ENCODE peak calls at places on chromosomes 12 and 14, in five cellular contexts. C, U, J, G and T are unnamed samples.

GRCh38 chr12:128138125-128138524 is 128.8 kb upstream of the TMEM132C start:
- DNase-seq in G (peak), U (no peak), C (no peak), J (no peak), T (no peak)

GRCh38 chr12:51884676-51885229 is 3.1 kb upstream of the ANKRD33 start:
- DNase-seq in J (peak), G (peak), C (no peak), U (peak), T (no peak)

GRCh38 chr12:123748661-123749060 is 13.4 kb upstream of the DNAH10 start:
- DNase-seq in U (no peak), J (peak), G (peak), C (no peak), T (no peak)

GRCh38 chr14:106141242-106142220 is 615.1 kb downstream of the TMEM121 start:
- DNase-seq in U (no peak), C (no peak), G (no peak), J (no peak), T (no peak)

GRCh38 chr14:68979722-68980552 is 835 bp upstream of the ACTN1 start:
- DNase-seq in G (peak), J (peak), U (no peak), C (peak), T (peak)

GRCh38 chr12:124005736-124006581 is 32.9 kb downstream of the ZNF664 start:
- DNase-seq in C (no peak), G (no peak), J (no peak), U (no peak), T (no peak)

GRCh38 chr12:130970165-130970907 is 16.6 kb downstream of the ADGRD1 start:
- DNase-seq in G (no peak), J (no peak), C (no peak), U (no peak), T (no peak)

GRCh38 chr12:7749442-7749841 is 2.3 kb upstream of the CLEC4C start:
- DNase-seq in G (no peak), C (no peak), J (no peak), U (no peak), T (no peak)

GRCh38 chr12:47781479-47782371 is 8.7 kb downstream of the SLC48A1 start:
- DNase-seq in J (no peak), C (no peak), G (peak), U (no peak), T (no peak)

GRCh38 chr14:74541225-74541624 is 47.7 kb downstream of the ISCA2 start:
- DNase-seq in J (no peak), U (no peak), C (no peak), G (no peak), T (no peak)

GRCh38 chr12:91432079-91432478 is 249.5 kb upstream of the DCN start:
- DNase-seq in U (no peak), G (no peak), J (no peak), C (peak), T (peak)

GRCh38 chr12:9866786-9867379 is 2.3 kb downstream of the CLEC2B start:
- DNase-seq in C (no peak), G (no peak), U (no peak), J (peak), T (no peak)

GRCh38 chr14:81400202-81400678 is at the start of gene STON2:
- DNase-seq in G (peak), J (peak), U (peak), C (no peak), T (no peak)

DNA sequence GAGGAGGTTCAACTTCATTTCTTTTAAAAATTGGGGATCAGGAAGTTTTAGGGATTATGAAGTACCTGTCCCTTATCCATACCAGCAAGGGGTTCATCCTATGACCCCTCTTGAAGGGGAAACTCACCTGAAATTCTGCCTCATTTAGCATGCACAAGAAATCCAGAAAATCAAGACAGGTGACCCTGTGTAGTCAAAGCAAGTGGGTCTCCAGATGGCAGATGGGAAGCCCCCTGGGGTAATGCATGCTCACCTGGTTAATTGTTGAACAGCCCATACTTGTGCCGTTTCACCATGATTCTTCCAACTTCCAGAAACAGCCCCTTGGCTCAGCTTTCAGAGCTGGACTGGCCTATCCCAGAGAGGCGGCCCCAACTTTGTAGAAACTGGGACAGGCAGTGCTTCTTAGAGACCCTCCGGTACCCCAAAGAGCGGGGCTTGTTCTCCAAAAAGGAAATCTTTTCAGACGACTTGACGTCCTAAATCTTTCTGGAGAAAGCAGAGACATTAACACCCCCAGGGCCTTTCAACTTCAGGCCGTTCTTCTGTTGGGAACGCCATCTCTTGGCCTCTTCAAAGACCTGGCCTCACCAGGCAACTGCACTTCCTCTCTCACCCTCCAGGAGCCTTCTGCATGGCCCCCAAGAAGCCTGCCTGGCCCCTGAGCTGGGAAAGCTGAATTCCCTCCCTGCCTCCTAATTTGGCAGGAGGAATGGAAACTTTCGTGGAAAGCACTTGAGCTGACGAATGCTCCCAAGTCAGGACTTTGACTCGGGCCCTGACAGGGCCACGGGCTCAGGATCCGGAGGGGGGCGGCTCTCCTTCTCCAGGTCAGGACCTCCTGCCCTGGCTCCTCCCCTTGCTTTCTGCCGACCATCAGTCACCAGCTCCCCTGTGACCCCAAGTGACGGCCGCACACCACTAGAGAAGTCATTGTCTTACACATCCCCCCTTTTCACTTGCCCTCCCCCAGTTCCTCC is 66.1 kb upstream of the ESRRB start:
- DNase-seq in C (peak), G (no peak), J (no peak), U (no peak), T (peak)
- TF ChIP-seq EZH2phosphoT487 in C (no peak), G (no peak), J (no peak), U (no peak), T (no peak)

GRCh38 chr12:89316705-89317139 is 35.6 kb downstream of the DUSP6 start:
- DNase-seq in J (no peak), C (peak), U (no peak), G (no peak), T (no peak)
- H3K4me2 ChIP-seq in J (no peak), C (peak), U (no peak), G (no peak), T (peak)

DNA sequence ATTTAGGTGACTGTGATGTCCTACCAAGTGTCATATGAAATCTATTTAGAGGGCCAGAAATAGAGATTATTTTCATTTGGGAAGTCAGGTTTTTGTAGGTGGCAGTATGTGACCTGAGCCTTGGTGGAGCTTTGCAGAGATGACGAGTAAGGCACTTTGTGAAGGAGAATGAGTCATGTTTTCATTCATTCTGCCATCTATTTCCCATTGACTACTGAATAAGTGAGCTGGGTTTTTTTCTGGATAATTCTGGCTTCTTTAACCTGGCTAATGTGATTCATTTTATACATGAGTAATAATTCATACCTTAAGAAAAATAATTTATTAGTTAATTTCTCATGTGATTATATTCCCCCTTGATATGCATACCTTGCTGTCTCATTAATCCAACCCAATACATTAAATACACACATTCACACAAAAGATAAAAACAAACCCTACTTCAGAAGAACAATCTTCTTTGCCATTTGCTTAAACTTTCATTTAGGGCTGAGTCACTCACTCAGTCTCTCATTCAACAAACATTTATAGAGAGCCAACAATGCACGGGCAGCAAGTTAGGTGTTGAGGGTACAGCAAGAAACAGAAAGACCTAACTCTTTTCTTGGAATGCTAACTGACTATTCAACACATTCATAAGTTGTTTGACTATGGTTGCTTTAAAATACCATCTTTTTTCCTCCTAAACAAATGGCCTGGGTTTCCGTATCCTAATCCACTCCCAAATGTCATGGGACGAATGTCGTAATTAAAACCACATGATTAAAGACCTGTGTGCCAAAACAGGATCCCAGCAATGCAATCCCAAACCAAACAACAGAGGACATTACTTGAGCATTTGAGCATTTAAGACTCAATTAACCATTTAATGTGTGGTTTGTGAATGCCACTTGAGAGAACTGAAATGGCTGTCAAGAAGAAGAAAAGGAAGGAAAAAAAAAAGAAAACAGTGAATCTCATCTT is 78.0 kb downstream of the KITLG start:
- DNase-seq in U (no peak), J (peak), C (no peak), G (peak), T (no peak)
- TF ChIP-seq EZH2phosphoT487 in U (no peak), J (no peak), C (no peak), G (no peak), T (no peak)

DNA sequence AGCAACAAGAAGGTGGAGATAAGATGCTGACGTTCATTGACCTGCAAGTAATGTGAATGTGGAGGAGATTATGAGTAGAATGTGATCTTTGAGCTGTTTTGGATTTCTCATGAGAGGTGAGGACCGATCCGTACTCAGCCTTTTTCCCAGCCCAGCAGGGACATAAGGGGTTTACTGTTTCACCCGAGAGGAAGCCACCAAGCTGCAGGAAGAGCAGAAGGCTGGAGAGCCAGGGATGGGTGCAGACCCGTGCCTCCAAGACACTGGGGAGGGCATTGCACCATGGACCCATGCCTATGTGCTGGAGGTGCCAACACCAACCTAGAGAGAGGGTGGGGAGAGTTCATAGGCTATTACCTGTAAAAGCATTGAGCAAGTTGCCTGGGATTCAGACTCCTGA is 206.0 kb upstream of the DIO3 start:
- DNase-seq in C (no peak), G (no peak), U (no peak), J (no peak), T (no peak)
- H3K4me2 ChIP-seq in C (no peak), G (no peak), U (no peak), J (no peak), T (no peak)